ENCODE peak calls at places on chromosomes 13 and 19, in seven cellular contexts. One of them, this sample, is unnamed.

GRCh38 chr19:18225702-18226468 is at the start of gene PDE4C:
- DNase-seq in AG09309: no peak
- DNase-seq in transverse colon: no peak
- DNase-seq in choroid plexus epithelial cell: no peak
- DNase-seq in WTC11: peak; percentile 43
- DNase-seq in uterus: no peak
- DNase-seq in fibroblast of lung: no peak
- DNase-seq in this sample: no peak

GRCh38 chr19:47675859-47676258 is 37.4 kb upstream of the EHD2 start:
- DNase-seq in fibroblast of lung: no peak
- DNase-seq in AG09309: no peak
- DNase-seq in WTC11: no peak
- DNase-seq in choroid plexus epithelial cell: no peak
- DNase-seq in transverse colon: no peak
- DNase-seq in uterus: no peak
- DNase-seq in this sample: no peak

GRCh38 chr19:47765522-47766358 is 12.8 kb upstream of the SELENOW start:
- DNase-seq in AG09309: no peak
- DNase-seq in choroid plexus epithelial cell: peak; percentile 70
- DNase-seq in fibroblast of lung: peak; percentile 39
- DNase-seq in transverse colon: peak; percentile 72
- DNase-seq in WTC11: peak; percentile 88
- DNase-seq in uterus: peak; percentile 65
- DNase-seq in this sample: no peak

GRCh38 chr13:51071493-51071892 is 39.6 kb downstream of the C13orf42 start:
- DNase-seq in AG09309: no peak
- DNase-seq in transverse colon: no peak
- DNase-seq in uterus: no peak
- DNase-seq in WTC11: no peak
- DNase-seq in choroid plexus epithelial cell: no peak
- DNase-seq in fibroblast of lung: no peak
- DNase-seq in this sample: no peak

GRCh38 chr13:110471833-110472162 is 89.7 kb downstream of the RAB20 start:
- DNase-seq in uterus: no peak
- DNase-seq in WTC11: no peak
- DNase-seq in fibroblast of lung: peak; percentile 52
- DNase-seq in choroid plexus epithelial cell: peak; percentile 87
- DNase-seq in AG09309: no peak
- DNase-seq in transverse colon: peak; percentile 60
- DNase-seq in this sample: no peak

GRCh38 chr13:31835932-31836331 is 96.6 kb downstream of the RXFP2 start:
- DNase-seq in fibroblast of lung: peak; percentile 44
- DNase-seq in AG09309: peak; percentile 13
- DNase-seq in uterus: no peak
- DNase-seq in choroid plexus epithelial cell: peak; percentile 77
- DNase-seq in transverse colon: no peak
- DNase-seq in WTC11: no peak
- DNase-seq in this sample: no peak

GRCh38 chr19:46229442-46229841 is at the start of gene IGFL1:
- DNase-seq in WTC11: no peak
- DNase-seq in AG09309: no peak
- DNase-seq in fibroblast of lung: no peak
- DNase-seq in uterus: no peak
- DNase-seq in transverse colon: no peak
- DNase-seq in choroid plexus epithelial cell: no peak
- DNase-seq in this sample: no peak

GRCh38 chr13:110559429-110559943 is 2.0 kb downstream of the RAB20 start:
- DNase-seq in choroid plexus epithelial cell: peak; percentile 71
- DNase-seq in transverse colon: peak; percentile 83
- DNase-seq in uterus: peak; percentile 29
- DNase-seq in WTC11: no peak
- DNase-seq in fibroblast of lung: no peak
- DNase-seq in AG09309: no peak
- DNase-seq in this sample: peak; percentile 84

GRCh38 chr13:101178394-101178793 is 237.9 kb downstream of the NALCN start:
- DNase-seq in fibroblast of lung: no peak
- DNase-seq in choroid plexus epithelial cell: peak; percentile 9
- DNase-seq in uterus: no peak
- DNase-seq in WTC11: no peak
- DNase-seq in AG09309: no peak
- DNase-seq in transverse colon: no peak
- DNase-seq in this sample: no peak

GRCh38 chr13:101291647-101292515 is 124.4 kb downstream of the NALCN start:
- DNase-seq in choroid plexus epithelial cell: no peak
- DNase-seq in transverse colon: no peak
- DNase-seq in WTC11: no peak
- DNase-seq in uterus: no peak
- DNase-seq in AG09309: no peak
- DNase-seq in fibroblast of lung: peak; percentile 25
- DNase-seq in this sample: no peak

GRCh38 chr13:33003458-33004019 is 12.7 kb upstream of the KL start:
- DNase-seq in uterus: no peak
- DNase-seq in AG09309: no peak
- DNase-seq in fibroblast of lung: no peak
- DNase-seq in WTC11: no peak
- DNase-seq in transverse colon: no peak
- DNase-seq in choroid plexus epithelial cell: no peak
- DNase-seq in this sample: no peak

DNA sequence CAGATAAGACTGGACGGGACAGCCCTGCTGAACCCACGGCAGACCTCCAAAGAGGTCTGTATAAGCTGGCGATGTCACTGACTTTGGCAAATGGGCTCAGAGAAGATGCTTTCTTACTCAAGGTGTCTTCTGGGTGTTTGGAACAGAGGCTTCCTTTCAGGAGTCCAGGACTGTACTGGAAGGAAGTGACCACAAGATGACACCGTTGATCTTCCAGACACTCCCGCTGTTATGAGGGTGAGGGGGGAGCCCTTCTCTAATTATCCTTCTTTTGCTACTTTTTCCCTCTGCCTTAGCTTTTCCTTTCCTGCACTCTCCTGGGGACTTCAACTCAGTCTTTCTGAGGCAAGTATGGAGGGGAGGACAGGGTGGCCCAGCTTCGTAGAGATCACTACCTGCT is 65.2 kb upstream of the ZNF599 start:
- DNase-seq in choroid plexus epithelial cell: peak; percentile 30
- DNase-seq in AG09309: no peak
- DNase-seq in WTC11: no peak
- DNase-seq in transverse colon: no peak
- DNase-seq in fibroblast of lung: no peak
- DNase-seq in uterus: no peak
- DNase-seq in this sample: no peak
- TF ChIP-seq CTCF in choroid plexus epithelial cell: no peak
- TF ChIP-seq CTCF in AG09309: no peak
- TF ChIP-seq CTCF in WTC11: no peak
- TF ChIP-seq CTCF in transverse colon: no peak
- TF ChIP-seq CTCF in fibroblast of lung: no peak
- TF ChIP-seq CTCF in uterus: no peak
- TF ChIP-seq CTCF in this sample: no peak

GRCh38 chr13:112066624-112067004 is 335 bp upstream of the SOX1 start:
- DNase-seq in choroid plexus epithelial cell: no peak
- DNase-seq in WTC11: peak; percentile 83
- DNase-seq in AG09309: no peak
- DNase-seq in uterus: no peak
- DNase-seq in fibroblast of lung: peak; percentile 49
- DNase-seq in transverse colon: peak; percentile 45
- DNase-seq in this sample: no peak
- TF ChIP-seq CTCF in choroid plexus epithelial cell: no peak
- TF ChIP-seq CTCF in WTC11: no peak
- TF ChIP-seq CTCF in AG09309: no peak
- TF ChIP-seq CTCF in uterus: no peak
- TF ChIP-seq CTCF in fibroblast of lung: no peak
- TF ChIP-seq CTCF in transverse colon: no peak
- TF ChIP-seq CTCF in this sample: no peak

GRCh38 chr13:34165158-34165557 is 347.2 kb downstream of the RFC3 start:
- DNase-seq in choroid plexus epithelial cell: no peak
- DNase-seq in AG09309: no peak
- DNase-seq in uterus: no peak
- DNase-seq in transverse colon: no peak
- DNase-seq in fibroblast of lung: no peak
- DNase-seq in WTC11: no peak
- DNase-seq in this sample: no peak

GRCh38 chr13:34162545-34162936 is 344.6 kb downstream of the RFC3 start:
- DNase-seq in fibroblast of lung: peak; percentile 94
- DNase-seq in AG09309: peak; percentile 34
- DNase-seq in transverse colon: no peak
- DNase-seq in choroid plexus epithelial cell: peak; percentile 80
- DNase-seq in WTC11: no peak
- DNase-seq in uterus: no peak
- DNase-seq in this sample: no peak

GRCh38 chr13:34166406-34166805 is 348.5 kb downstream of the RFC3 start:
- DNase-seq in transverse colon: no peak
- DNase-seq in AG09309: no peak
- DNase-seq in WTC11: no peak
- DNase-seq in uterus: no peak
- DNase-seq in choroid plexus epithelial cell: no peak
- DNase-seq in fibroblast of lung: no peak
- DNase-seq in this sample: no peak

GRCh38 chr13:34161829-34162544 is 344.0 kb downstream of the RFC3 start:
- DNase-seq in transverse colon: no peak
- DNase-seq in WTC11: no peak
- DNase-seq in fibroblast of lung: peak; percentile 90
- DNase-seq in uterus: no peak
- DNase-seq in choroid plexus epithelial cell: peak; percentile 82
- DNase-seq in AG09309: peak; percentile 86
- DNase-seq in this sample: no peak

DNA sequence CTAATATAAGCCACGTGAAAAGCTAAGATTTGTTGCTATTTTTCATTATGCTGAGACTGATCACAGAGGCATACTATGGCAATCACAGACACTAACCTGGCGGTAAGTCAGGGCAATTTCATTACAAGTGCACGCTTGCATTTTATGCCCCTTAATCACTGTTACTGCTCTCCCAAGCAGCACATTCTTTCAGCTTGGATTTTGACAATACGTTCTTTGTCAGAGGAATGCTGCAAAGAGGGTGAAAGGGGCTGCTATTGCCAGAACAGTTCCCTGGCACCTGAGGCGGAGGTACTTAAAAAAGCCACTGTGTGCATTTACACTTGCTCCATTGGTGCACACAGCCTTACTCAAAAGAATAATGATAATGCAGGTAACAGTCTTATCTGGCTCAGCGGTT is 346.6 kb downstream of the RFC3 start:
- DNase-seq in AG09309: no peak
- DNase-seq in transverse colon: no peak
- DNase-seq in fibroblast of lung: peak; percentile 89
- DNase-seq in WTC11: no peak
- DNase-seq in uterus: no peak
- DNase-seq in choroid plexus epithelial cell: peak; percentile 20
- DNase-seq in this sample: no peak
- TF ChIP-seq CTCF in AG09309: no peak
- TF ChIP-seq CTCF in transverse colon: no peak
- TF ChIP-seq CTCF in fibroblast of lung: no peak
- TF ChIP-seq CTCF in WTC11: no peak
- TF ChIP-seq CTCF in uterus: no peak
- TF ChIP-seq CTCF in choroid plexus epithelial cell: no peak
- TF ChIP-seq CTCF in this sample: no peak

DNA sequence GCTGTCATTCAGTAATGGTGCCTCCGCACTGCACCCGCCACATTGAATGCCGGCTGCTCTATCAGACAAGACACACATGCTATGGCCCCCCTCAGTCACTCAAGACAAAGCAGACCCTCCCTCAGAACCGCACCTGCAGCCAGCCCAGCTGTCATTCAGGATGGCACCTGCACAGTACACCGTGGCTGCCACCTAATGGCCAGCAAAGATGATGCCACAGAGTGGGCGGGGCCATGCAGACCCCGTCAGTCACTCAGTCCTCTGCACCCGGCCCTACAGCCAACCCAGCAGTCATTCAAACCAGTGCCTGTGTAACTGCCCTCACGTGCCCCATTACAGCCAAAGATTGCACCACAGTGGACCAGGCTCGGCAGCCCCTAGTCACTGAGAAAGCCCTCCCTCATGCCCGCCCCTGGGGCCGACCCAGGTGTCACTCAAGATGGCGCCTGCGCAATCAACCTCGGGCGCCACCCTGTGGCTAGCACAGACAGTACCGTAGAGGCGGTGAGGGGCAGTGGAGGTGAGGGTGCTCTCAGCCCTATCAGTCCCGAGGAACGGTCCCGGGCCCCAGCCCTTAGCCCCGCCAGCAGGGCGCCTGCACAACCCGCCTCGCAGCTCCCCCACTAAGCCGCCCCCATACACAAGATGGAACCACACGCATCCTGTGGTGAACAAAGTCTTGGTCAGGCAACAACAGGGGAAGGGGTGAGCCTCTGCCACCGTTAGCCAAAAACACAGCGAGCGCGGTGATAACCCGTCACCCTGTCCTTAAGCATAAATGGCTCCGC is 2.4 kb downstream of the PEG3 start:
- DNase-seq in uterus: peak; percentile 68
- DNase-seq in AG09309: no peak
- DNase-seq in transverse colon: peak; percentile 23
- DNase-seq in fibroblast of lung: no peak
- DNase-seq in choroid plexus epithelial cell: peak; percentile 24
- DNase-seq in WTC11: no peak
- DNase-seq in this sample: peak; percentile 87
- TF ChIP-seq CTCF in uterus: peak; percentile 42
- TF ChIP-seq CTCF in AG09309: no peak
- TF ChIP-seq CTCF in transverse colon: peak; percentile 23
- TF ChIP-seq CTCF in fibroblast of lung: no peak
- TF ChIP-seq CTCF in choroid plexus epithelial cell: peak; percentile 18
- TF ChIP-seq CTCF in WTC11: no peak
- TF ChIP-seq CTCF in this sample: no peak

GRCh38 chr19:13962738-13963602 is 10.7 kb downstream of the DCAF15 start:
- DNase-seq in WTC11: peak; percentile 61
- DNase-seq in choroid plexus epithelial cell: no peak
- DNase-seq in AG09309: no peak
- DNase-seq in uterus: peak; percentile 64
- DNase-seq in fibroblast of lung: peak; percentile 54
- DNase-seq in transverse colon: no peak
- DNase-seq in this sample: peak; percentile 72

GRCh38 chr19:13959141-13959961 is 7.0 kb downstream of the DCAF15 start:
- DNase-seq in WTC11: no peak
- DNase-seq in choroid plexus epithelial cell: no peak
- DNase-seq in transverse colon: no peak
- DNase-seq in AG09309: no peak
- DNase-seq in fibroblast of lung: no peak
- DNase-seq in uterus: no peak
- DNase-seq in this sample: no peak

GRCh38 chr19:13959962-13960862 is 7.9 kb downstream of the DCAF15 start:
- DNase-seq in WTC11: peak; percentile 61
- DNase-seq in uterus: no peak
- DNase-seq in choroid plexus epithelial cell: no peak
- DNase-seq in fibroblast of lung: no peak
- DNase-seq in AG09309: no peak
- DNase-seq in transverse colon: no peak
- DNase-seq in this sample: no peak

GRCh38 chr19:13961826-13962737 is 9.8 kb downstream of the DCAF15 start:
- DNase-seq in fibroblast of lung: no peak
- DNase-seq in transverse colon: no peak
- DNase-seq in choroid plexus epithelial cell: no peak
- DNase-seq in WTC11: peak; percentile 62
- DNase-seq in AG09309: no peak
- DNase-seq in uterus: no peak
- DNase-seq in this sample: peak; percentile 69

GRCh38 chr19:13960863-13961784 is 8.8 kb downstream of the DCAF15 start:
- DNase-seq in choroid plexus epithelial cell: no peak
- DNase-seq in uterus: no peak
- DNase-seq in WTC11: no peak
- DNase-seq in AG09309: no peak
- DNase-seq in transverse colon: no peak
- DNase-seq in fibroblast of lung: no peak
- DNase-seq in this sample: no peak
- TF ChIP-seq CTCF in choroid plexus epithelial cell: peak; percentile 19
- TF ChIP-seq CTCF in uterus: no peak
- TF ChIP-seq CTCF in WTC11: no peak
- TF ChIP-seq CTCF in AG09309: no peak
- TF ChIP-seq CTCF in transverse colon: no peak
- TF ChIP-seq CTCF in fibroblast of lung: no peak
- TF ChIP-seq CTCF in this sample: no peak

This sample was measured in coronary artery.